ENCODE peak calls at places on chromosome 14, in five cellular contexts. I is stimulated activated CD8-positive, alpha-beta memory T cell treated with anti-CD3 and anti-CD28 coated beads, Interleukin-12 subunit alpha, Interleukin-12 subunit beta, amount 100 ng/mL, for 1 hour; G is fibroblast of the aortic adventitia; E is skeletal muscle cell; K is PC-9. A is an unnamed sample.

GRCh38 chr14:102282751-102283465 is 22.1 kb downstream of the MOK start:
- DNase-seq in E (no peak), G (no peak), K (no peak), I (no peak), A (no peak)

GRCh38 chr14:68408680-68409079 is 384.2 kb downstream of the ZFP36L1 start:
- DNase-seq in K (no peak), E (no peak), G (no peak), I (no peak), A (no peak)

GRCh38 chr14:30620178-30620577 is 1.9 kb upstream of the SCFD1 start:
- DNase-seq in E (no peak), G (peak; percentile 43), K (no peak), I (no peak), A (no peak)

GRCh38 chr14:91829511-91829910 is 37.8 kb downstream of the TC2N start:
- DNase-seq in I (no peak), G (no peak), K (no peak), E (no peak), A (no peak)

GRCh38 chr14:105087963-105088811 is 23.0 kb upstream of the GPR132 start:
- DNase-seq in K (peak; percentile 93), I (no peak), G (peak; percentile 69), E (no peak), A (no peak)

GRCh38 chr14:42779024-42779423 is 1172.3 kb downstream of the LRFN5 start:
- DNase-seq in G (no peak), K (no peak), I (no peak), E (peak; percentile 20), A (no peak)

GRCh38 chr14:64421166-64421565 is 33.0 kb downstream of the MTHFD1 start:
- DNase-seq in E (peak; percentile 60), K (peak; percentile 72), I (no peak), G (peak; percentile 47), A (no peak)

GRCh38 chr14:102654298-102654697 is 61.8 kb downstream of the RCOR1 start:
- DNase-seq in K (peak; percentile 24), G (no peak), I (no peak), E (no peak), A (no peak)

GRCh38 chr14:50303744-50304471 is 8.1 kb downstream of the L2HGDH start:
- DNase-seq in K (no peak), I (no peak), G (peak; percentile 43), E (no peak), A (no peak)

GRCh38 chr14:21267886-21268611 is 1.2 kb downstream of the HNRNPC start:
- DNase-seq in K (no peak), G (peak; percentile 63), E (no peak), I (no peak), A (no peak)

GRCh38 chr14:105092912-105093425 is 27.7 kb upstream of the GPR132 start:
- DNase-seq in G (peak; percentile 42), E (no peak), K (peak; percentile 63), I (peak; percentile 47), A (no peak)

GRCh38 chr14:51327376-51327775 is 87.3 kb downstream of the TMX1 start:
- DNase-seq in G (peak; percentile 61), K (no peak), E (no peak), I (no peak), A (no peak)

GRCh38 chr14:77037886-77038511 is 9.5 kb upstream of the IRF2BPL start:
- DNase-seq in E (no peak), K (no peak), G (peak; percentile 33), I (peak; percentile 56), A (no peak)

GRCh38 chr14:38342803-38343202 is 86.9 kb upstream of the CLEC14A start:
- DNase-seq in G (peak; percentile 21), I (no peak), E (peak; percentile 73), K (peak; percentile 9), A (no peak)

GRCh38 chr14:80946797-80947196 is 5.3 kb upstream of the CEP128 start:
- DNase-seq in E (no peak), G (no peak), K (no peak), I (no peak), A (no peak)

GRCh38 chr14:52545584-52546317 is 6.6 kb downstream of the TXNDC16 start:
- DNase-seq in I (no peak), G (no peak), E (no peak), K (no peak), A (no peak)

GRCh38 chr14:61649283-61649682 is 46.0 kb upstream of the HIF1A start:
- DNase-seq in G (no peak), I (no peak), K (no peak), E (no peak), A (no peak)

GRCh38 chr14:84025258-84026012 is 1504.5 kb upstream of the FLRT2 start:
- DNase-seq in K (no peak), I (no peak), E (no peak), G (no peak), A (no peak)